ENCODE peak calls at places on chromosomes 1 and 21, in eight cellular contexts. One of them, this sample, is unnamed.

GRCh38 chr1:55289614-55290013 is 74.5 kb upstream of the USP24 start:
- DNase-seq in non-pigmented ciliary epithelial cell: no peak
- DNase-seq in activated CD8-positive, alpha-beta memory T cell treated with anti-CD3 and anti-CD28 coated beads, Interleukin-2, amount 10 ng/mL, durations not matched to agents 7 days and 5 days: no peak
- DNase-seq in T-helper 9 cell: no peak
- DNase-seq in SW480: no peak
- DNase-seq in NCI-H524: no peak
- DNase-seq in NCI-H2081: no peak
- DNase-seq in pancreas: no peak
- DNase-seq in this sample: no peak

GRCh38 chr1:209710837-209711236 is 6.2 kb downstream of the HSD11B1 start:
- DNase-seq in non-pigmented ciliary epithelial cell: no peak
- DNase-seq in activated CD8-positive, alpha-beta memory T cell treated with anti-CD3 and anti-CD28 coated beads, Interleukin-2, amount 10 ng/mL, durations not matched to agents 7 days and 5 days: no peak
- DNase-seq in T-helper 9 cell: no peak
- DNase-seq in SW480: no peak
- DNase-seq in NCI-H524: no peak
- DNase-seq in NCI-H2081: no peak
- DNase-seq in pancreas: no peak
- DNase-seq in this sample: no peak

GRCh38 chr1:55062801-55063561 is 23.6 kb downstream of the PCSK9 start:
- DNase-seq in non-pigmented ciliary epithelial cell: no peak
- DNase-seq in activated CD8-positive, alpha-beta memory T cell treated with anti-CD3 and anti-CD28 coated beads, Interleukin-2, amount 10 ng/mL, durations not matched to agents 7 days and 5 days: no peak
- DNase-seq in T-helper 9 cell: no peak
- DNase-seq in SW480: no peak
- DNase-seq in NCI-H524: peak
- DNase-seq in NCI-H2081: no peak
- DNase-seq in pancreas: peak
- DNase-seq in this sample: no peak

GRCh38 chr1:162663589-162664030 is 31.3 kb downstream of the DDR2 start:
- DNase-seq in non-pigmented ciliary epithelial cell: peak
- DNase-seq in activated CD8-positive, alpha-beta memory T cell treated with anti-CD3 and anti-CD28 coated beads, Interleukin-2, amount 10 ng/mL, durations not matched to agents 7 days and 5 days: no peak
- DNase-seq in T-helper 9 cell: no peak
- DNase-seq in SW480: no peak
- DNase-seq in NCI-H524: no peak
- DNase-seq in NCI-H2081: no peak
- DNase-seq in pancreas: no peak
- DNase-seq in this sample: no peak

GRCh38 chr1:202160377-202160940 is at the start of gene PTPN7:
- DNase-seq in non-pigmented ciliary epithelial cell: no peak
- DNase-seq in activated CD8-positive, alpha-beta memory T cell treated with anti-CD3 and anti-CD28 coated beads, Interleukin-2, amount 10 ng/mL, durations not matched to agents 7 days and 5 days: peak
- DNase-seq in T-helper 9 cell: peak
- DNase-seq in SW480: peak
- DNase-seq in NCI-H524: no peak
- DNase-seq in NCI-H2081: no peak
- DNase-seq in pancreas: no peak
- DNase-seq in this sample: peak

GRCh38 chr1:9233241-9233941 is 1.2 kb upstream of the H6PD start:
- DNase-seq in non-pigmented ciliary epithelial cell: no peak
- DNase-seq in activated CD8-positive, alpha-beta memory T cell treated with anti-CD3 and anti-CD28 coated beads, Interleukin-2, amount 10 ng/mL, durations not matched to agents 7 days and 5 days: no peak
- DNase-seq in T-helper 9 cell: no peak
- DNase-seq in SW480: no peak
- DNase-seq in NCI-H524: no peak
- DNase-seq in NCI-H2081: no peak
- DNase-seq in pancreas: peak
- DNase-seq in this sample: no peak

GRCh38 chr1:205020466-205020865 is 22.5 kb upstream of the CNTN2 start:
- DNase-seq in non-pigmented ciliary epithelial cell: no peak
- DNase-seq in activated CD8-positive, alpha-beta memory T cell treated with anti-CD3 and anti-CD28 coated beads, Interleukin-2, amount 10 ng/mL, durations not matched to agents 7 days and 5 days: no peak
- DNase-seq in T-helper 9 cell: no peak
- DNase-seq in SW480: no peak
- DNase-seq in NCI-H524: no peak
- DNase-seq in NCI-H2081: no peak
- DNase-seq in pancreas: no peak
- DNase-seq in this sample: no peak

GRCh38 chr21:26849428-26850115 is 4.4 kb upstream of the ADAMTS1 start:
- DNase-seq in non-pigmented ciliary epithelial cell: no peak
- DNase-seq in activated CD8-positive, alpha-beta memory T cell treated with anti-CD3 and anti-CD28 coated beads, Interleukin-2, amount 10 ng/mL, durations not matched to agents 7 days and 5 days: no peak
- DNase-seq in T-helper 9 cell: no peak
- DNase-seq in SW480: peak
- DNase-seq in NCI-H524: peak
- DNase-seq in NCI-H2081: peak
- DNase-seq in pancreas: no peak
- DNase-seq in this sample: no peak

This sample was measured in naive B cell.